ENCODE peak calls at places on chromosomes 11 and 22, in ten cellular contexts. J is brain microvascular endothelial cell, E is Peyer's patch, Z is A549, U is lung, X is mucosa of descending colon, R is PC-3, D is osteoblast, W is lower leg skin, L is AG04449. I is an unnamed sample.

GRCh38 chr11:43942651-43943356 is 367 bp downstream of the C11orf96 start:
- DNase-seq in L (no peak), R (peak), E (no peak), J (peak), D (peak), Z (peak), W (no peak), X (no peak), U (no peak), I (no peak)

GRCh38 chr11:35009941-35010337 is 93.5 kb downstream of the PDHX start:
- DNase-seq in Z (peak), E (no peak), R (peak), U (no peak), W (no peak), D (no peak), L (no peak), X (no peak), J (no peak), I (no peak)

GRCh38 chr22:40703174-40703573 is 23.9 kb downstream of the MCHR1 start:
- DNase-seq in X (no peak), U (no peak), L (no peak), E (no peak), Z (no peak), D (no peak), W (no peak), R (no peak), J (no peak), I (no peak)

GRCh38 chr11:117290809-117291396 is at the start of gene BACE1-AS:
- DNase-seq in U (no peak), E (no peak), L (no peak), J (no peak), R (no peak), D (no peak), Z (no peak), X (no peak), W (no peak), I (no peak)

GRCh38 chr22:48793949-48794348 is 1033.7 kb downstream of the BRD1 start:
- DNase-seq in Z (no peak), D (no peak), R (no peak), E (no peak), J (no peak), L (no peak), U (no peak), W (no peak), X (no peak), I (no peak)

GRCh38 chr11:71202598-71202944 is 49.8 kb downstream of the SHANK2 start:
- DNase-seq in W (no peak), U (no peak), Z (no peak), D (peak), J (no peak), R (no peak), E (peak), X (no peak), L (no peak), I (peak)

GRCh38 chr11:2578934-2579280 is 120.9 kb downstream of the KCNQ1OT1 start:
- DNase-seq in U (no peak), J (no peak), D (peak), E (peak), W (no peak), Z (no peak), R (no peak), X (no peak), L (no peak), I (no peak)

GRCh38 chr11:108286956-108287355 is 64.1 kb downstream of the ATM start:
- DNase-seq in L (no peak), X (no peak), W (no peak), D (no peak), E (no peak), Z (no peak), R (no peak), U (no peak), J (no peak), I (no peak)

GRCh38 chr22:36180038-36180880 is 19.7 kb upstream of the APOL3 start:
- DNase-seq in X (peak), U (peak), J (peak), D (no peak), L (no peak), Z (peak), E (peak), W (peak), R (peak), I (no peak)

GRCh38 chr11:9739108-9739507 is 75.2 kb downstream of the SWAP70 start:
- DNase-seq in L (no peak), D (no peak), J (no peak), R (no peak), Z (no peak), E (no peak), U (no peak), X (no peak), W (no peak), I (no peak)

GRCh38 chr11:130721736-130722135 is 194.5 kb downstream of the SNX19 start:
- DNase-seq in X (no peak), Z (no peak), U (no peak), W (no peak), R (peak), E (no peak), L (no peak), D (peak), J (peak), I (no peak)

GRCh38 chr11:44789466-44789865 is 62.7 kb downstream of the TSPAN18 start:
- DNase-seq in U (no peak), R (no peak), D (peak), L (no peak), X (no peak), Z (no peak), W (no peak), E (no peak), J (no peak), I (no peak)

GRCh38 chr11:59666969-59667368 is 1.9 kb downstream of the PATL1 start:
- DNase-seq in L (no peak), D (peak), U (no peak), J (no peak), Z (no peak), W (no peak), E (no peak), X (no peak), R (no peak), I (no peak)

GRCh38 chr11:117771197-117771596 is 25.8 kb downstream of the DSCAML1 start:
- DNase-seq in X (no peak), R (no peak), J (no peak), U (no peak), E (no peak), W (no peak), L (no peak), D (no peak), Z (no peak), I (no peak)

DNA sequence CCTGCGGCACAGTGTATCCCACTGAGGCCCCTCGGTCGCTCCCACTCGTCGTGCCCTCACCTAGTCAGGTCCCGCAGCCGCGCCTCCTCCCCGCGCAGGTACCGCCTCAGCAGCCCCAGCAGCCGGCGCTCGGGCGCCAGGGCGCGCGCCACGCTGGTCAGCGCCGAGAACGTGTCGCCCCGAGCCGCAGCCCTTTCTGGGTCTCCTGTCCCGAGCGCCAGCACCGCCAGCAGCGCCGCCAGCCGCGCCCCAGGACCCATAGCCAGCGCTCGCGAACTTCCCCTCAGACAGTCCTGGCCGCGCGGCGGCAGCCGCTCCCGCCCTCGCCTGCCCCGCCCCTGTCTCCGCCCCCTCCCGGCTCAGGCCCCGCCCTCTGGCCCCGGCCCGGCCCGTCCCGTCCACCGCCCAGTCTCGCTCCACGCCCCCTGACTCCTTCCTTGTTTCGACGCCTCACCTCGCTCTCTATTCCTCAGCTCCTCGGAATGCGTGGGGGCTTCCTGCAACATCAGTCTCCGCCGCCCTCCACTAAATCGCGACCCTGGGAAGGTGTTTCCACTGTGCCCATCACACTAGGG is at the start of gene P4HA3:
- DNase-seq in E (peak), U (peak), D (peak), X (peak), L (no peak), J (peak), R (peak), W (no peak), Z (peak), I (peak)
- TF ChIP-seq CTCF in E (no peak), U (no peak), D (no peak), X (no peak), L (no peak), J (no peak), R (peak), W (no peak), Z (peak), I (peak)

DNA sequence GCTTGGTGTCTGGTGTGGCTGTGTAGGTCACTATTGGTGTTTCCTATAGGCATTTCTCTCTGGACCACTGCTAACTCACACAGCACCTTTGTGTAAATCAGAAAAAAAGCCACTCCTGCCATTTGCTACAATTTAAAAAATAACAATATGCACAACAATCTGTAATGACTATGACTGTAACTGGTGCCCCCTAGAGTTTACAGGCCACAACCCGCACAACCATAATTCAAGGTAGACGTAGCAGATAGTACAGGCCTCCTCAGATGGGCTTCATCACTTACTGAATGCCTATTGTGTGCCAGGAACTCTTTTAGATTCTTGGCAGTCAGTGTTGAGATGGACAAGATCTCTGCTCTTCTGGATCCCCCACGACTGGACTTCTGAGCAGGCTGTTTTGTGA is 47.7 kb downstream of the SYT9 start:
- DNase-seq in E (no peak), U (no peak), J (no peak), R (no peak), X (no peak), W (no peak), D (no peak), L (no peak), Z (no peak), I (no peak)
- TF ChIP-seq CTCF in E (no peak), U (no peak), J (no peak), R (peak), X (no peak), W (no peak), D (no peak), L (no peak), Z (no peak), I (no peak)

GRCh38 chr22:37222440-37222971 is 10.2 kb upstream of the SSTR3 start:
- DNase-seq in U (no peak), X (no peak), R (no peak), J (no peak), L (no peak), E (no peak), Z (no peak), W (no peak), D (no peak), I (no peak)

GRCh38 chr22:37226087-37226486 is 13.8 kb upstream of the SSTR3 start:
- DNase-seq in E (no peak), U (no peak), W (no peak), Z (no peak), R (no peak), J (no peak), D (peak), X (no peak), L (no peak), I (no peak)

GRCh38 chr22:37224757-37225420 is 12.6 kb upstream of the SSTR3 start:
- DNase-seq in W (no peak), L (no peak), E (no peak), J (no peak), D (peak), Z (no peak), X (no peak), U (no peak), R (no peak), I (no peak)

GRCh38 chr22:37225481-37225880 is 13.2 kb upstream of the SSTR3 start:
- DNase-seq in D (peak), E (no peak), U (no peak), J (no peak), R (no peak), X (no peak), W (no peak), Z (no peak), L (no peak), I (no peak)

DNA sequence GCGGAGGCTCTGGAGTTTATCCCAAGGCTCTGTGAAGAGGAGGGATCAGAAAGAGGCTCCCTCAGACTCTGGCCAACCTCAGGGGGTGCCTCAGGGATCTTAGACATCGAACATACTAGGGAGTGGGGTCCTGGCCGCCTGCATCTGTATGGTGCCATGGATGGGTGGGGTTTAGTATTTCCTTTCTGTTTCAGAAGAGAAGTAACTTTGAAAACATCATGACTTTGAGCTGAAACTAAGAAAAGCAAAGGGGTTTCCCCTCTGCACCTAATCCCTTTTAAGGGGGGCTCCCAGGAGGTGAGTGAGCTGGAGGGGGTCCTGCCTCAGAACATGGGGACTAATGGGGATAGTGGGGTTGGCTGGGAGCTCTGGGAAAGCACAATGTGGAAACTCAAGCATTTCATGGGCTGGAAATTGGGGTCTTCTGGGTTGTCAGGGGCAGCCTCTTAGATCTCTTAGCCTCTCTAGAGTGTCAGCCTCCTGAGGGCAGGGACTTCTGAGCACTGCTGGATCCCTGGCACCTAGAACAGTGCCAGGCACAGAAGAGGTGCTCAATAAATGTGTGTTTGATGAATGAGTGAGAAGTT is 11.8 kb upstream of the SSTR3 start:
- DNase-seq in D (peak), E (no peak), Z (no peak), L (no peak), W (no peak), R (no peak), J (no peak), X (no peak), U (no peak), I (no peak)
- TF ChIP-seq CTCF in D (no peak), E (no peak), Z (no peak), L (no peak), W (no peak), R (no peak), J (no peak), X (no peak), U (no peak), I (no peak)

GRCh38 chr11:119983240-119983732 is 154.6 kb downstream of the TRIM29 start:
- DNase-seq in U (no peak), R (no peak), L (no peak), Z (no peak), E (no peak), J (no peak), X (no peak), D (peak), W (no peak), I (no peak)
- TF ChIP-seq CTCF in U (no peak), R (peak), L (no peak), Z (no peak), E (no peak), J (no peak), X (no peak), D (no peak), W (no peak), I (no peak)

GRCh38 chr11:102192349-102193066 is 82.3 kb downstream of the YAP1 start:
- DNase-seq in X (no peak), W (no peak), Z (no peak), U (no peak), E (no peak), L (no peak), R (no peak), J (no peak), D (no peak), I (no peak)

GRCh38 chr11:102194257-102194656 is 84.0 kb downstream of the YAP1 start:
- DNase-seq in J (no peak), U (no peak), L (no peak), X (no peak), R (no peak), D (peak), W (no peak), Z (no peak), E (no peak), I (no peak)

GRCh38 chr11:102187416-102188125 is 77.3 kb downstream of the YAP1 start:
- DNase-seq in E (no peak), R (no peak), L (no peak), D (no peak), W (no peak), Z (no peak), X (no peak), J (no peak), U (no peak), I (no peak)

GRCh38 chr11:102194983-102195382 is 84.7 kb downstream of the YAP1 start:
- DNase-seq in X (no peak), E (no peak), R (no peak), Z (no peak), L (no peak), W (no peak), J (no peak), U (no peak), D (no peak), I (no peak)

GRCh38 chr11:102191832-102192231 is 81.6 kb downstream of the YAP1 start:
- DNase-seq in X (no peak), D (no peak), W (no peak), R (no peak), E (no peak), Z (no peak), U (no peak), L (no peak), J (no peak), I (no peak)
- TF ChIP-seq CTCF in X (no peak), D (no peak), W (no peak), R (no peak), E (no peak), Z (no peak), U (no peak), L (no peak), J (no peak), I (no peak)